ENCODE peak calls at places on chromosomes 13 and 19, in seven cellular contexts. One of them, this sample, is unnamed.

GRCh38 chr13:59274958-59275727 is 888.6 kb downstream of the DIAPH3 start:
- DNase-seq in mesenchymal stem cell: no peak
- DNase-seq in H9: no peak
- DNase-seq in neuronal stem cell: no peak
- DNase-seq in trophoblast cell: no peak
- DNase-seq in IMR-90: no peak
- DNase-seq in H1: no peak
- DNase-seq in this sample: no peak

GRCh38 chr19:33472696-33473624 is 48.6 kb downstream of the PEPD start:
- DNase-seq in mesenchymal stem cell: peak; percentile 48
- DNase-seq in H9: no peak
- DNase-seq in neuronal stem cell: no peak
- DNase-seq in trophoblast cell: peak; percentile 56
- DNase-seq in IMR-90: peak; percentile 99
- DNase-seq in H1: no peak
- DNase-seq in this sample: peak; percentile 51

GRCh38 chr19:10998045-10998533 is 37.3 kb downstream of the SMARCA4 start:
- DNase-seq in mesenchymal stem cell: peak; percentile 10
- DNase-seq in H9: no peak
- DNase-seq in neuronal stem cell: no peak
- DNase-seq in trophoblast cell: no peak
- DNase-seq in IMR-90: peak; percentile 29
- DNase-seq in H1: no peak
- DNase-seq in this sample: no peak

GRCh38 chr13:82878536-82878935 is 1003.7 kb downstream of the SLITRK1 start:
- DNase-seq in mesenchymal stem cell: peak; percentile 14
- DNase-seq in H9: no peak
- DNase-seq in neuronal stem cell: no peak
- DNase-seq in trophoblast cell: peak; percentile 5
- DNase-seq in IMR-90: no peak
- DNase-seq in H1: no peak
- DNase-seq in this sample: no peak

GRCh38 chr19:2039959-2040646 is 10.9 kb downstream of the MKNK2 start:
- DNase-seq in mesenchymal stem cell: no peak
- DNase-seq in H9: no peak
- DNase-seq in neuronal stem cell: no peak
- DNase-seq in trophoblast cell: no peak
- DNase-seq in IMR-90: no peak
- DNase-seq in H1: no peak
- DNase-seq in this sample: no peak

GRCh38 chr13:73090116-73090811 is 31.5 kb downstream of the KLF5 start:
- DNase-seq in mesenchymal stem cell: peak; percentile 83
- DNase-seq in H9: peak; percentile 87
- DNase-seq in neuronal stem cell: no peak
- DNase-seq in trophoblast cell: peak; percentile 79
- DNase-seq in IMR-90: peak; percentile 91
- DNase-seq in H1: no peak
- DNase-seq in this sample: peak; percentile 99

GRCh38 chr13:71870036-71870435 is 3.0 kb upstream of the DACH1 start:
- DNase-seq in mesenchymal stem cell: no peak
- DNase-seq in H9: no peak
- DNase-seq in neuronal stem cell: no peak
- DNase-seq in trophoblast cell: no peak
- DNase-seq in IMR-90: no peak
- DNase-seq in H1: no peak
- DNase-seq in this sample: peak; percentile 12

GRCh38 chr13:27338816-27339215 is 68.2 kb downstream of the RASL11A start:
- DNase-seq in mesenchymal stem cell: peak; percentile 47
- DNase-seq in H9: peak; percentile 77
- DNase-seq in neuronal stem cell: no peak
- DNase-seq in trophoblast cell: no peak
- DNase-seq in IMR-90: no peak
- DNase-seq in H1: no peak
- DNase-seq in this sample: peak; percentile 82

GRCh38 chr13:109976206-109976997 is 190.0 kb upstream of the IRS2 start:
- DNase-seq in mesenchymal stem cell: no peak
- DNase-seq in H9: no peak
- DNase-seq in neuronal stem cell: no peak
- DNase-seq in trophoblast cell: peak; percentile 8
- DNase-seq in IMR-90: no peak
- DNase-seq in H1: no peak
- DNase-seq in this sample: peak; percentile 40

GRCh38 chr19:4556574-4557185 is 2.8 kb downstream of the SEMA6B start:
- DNase-seq in mesenchymal stem cell: peak; percentile 26
- DNase-seq in H9: peak; percentile 92
- DNase-seq in neuronal stem cell: no peak
- DNase-seq in trophoblast cell: peak; percentile 55
- DNase-seq in IMR-90: no peak
- DNase-seq in H1: peak; percentile 91
- DNase-seq in this sample: peak; percentile 62

GRCh38 chr19:19597809-19598306 is 20.6 kb downstream of the PBX4 start:
- DNase-seq in mesenchymal stem cell: no peak
- DNase-seq in H9: no peak
- DNase-seq in neuronal stem cell: no peak
- DNase-seq in trophoblast cell: no peak
- DNase-seq in IMR-90: no peak
- DNase-seq in H1: no peak
- DNase-seq in this sample: no peak

GRCh38 chr13:39044536-39044935 is 6.3 kb downstream of the NHLRC3 start:
- DNase-seq in mesenchymal stem cell: no peak
- DNase-seq in H9: no peak
- DNase-seq in neuronal stem cell: no peak
- DNase-seq in trophoblast cell: no peak
- DNase-seq in IMR-90: no peak
- DNase-seq in H1: no peak
- DNase-seq in this sample: no peak

GRCh38 chr13:97300871-97301270 is 78.7 kb downstream of the MBNL2 start:
- DNase-seq in mesenchymal stem cell: no peak
- DNase-seq in H9: no peak
- DNase-seq in neuronal stem cell: no peak
- DNase-seq in trophoblast cell: no peak
- DNase-seq in IMR-90: no peak
- DNase-seq in H1: no peak
- DNase-seq in this sample: no peak

GRCh38 chr13:73717632-73718031 is 416.6 kb downstream of the KLF12 start:
- DNase-seq in mesenchymal stem cell: peak; percentile 48
- DNase-seq in H9: no peak
- DNase-seq in neuronal stem cell: no peak
- DNase-seq in trophoblast cell: no peak
- DNase-seq in IMR-90: peak; percentile 69
- DNase-seq in H1: no peak
- DNase-seq in this sample: no peak

GRCh38 chr13:99553033-99553432 is 51.8 kb downstream of the TM9SF2 start:
- DNase-seq in mesenchymal stem cell: no peak
- DNase-seq in H9: no peak
- DNase-seq in neuronal stem cell: no peak
- DNase-seq in trophoblast cell: no peak
- DNase-seq in IMR-90: no peak
- DNase-seq in H1: no peak
- DNase-seq in this sample: no peak

GRCh38 chr13:51292000-51292550 is 47.4 kb upstream of the SERPINE3 start:
- DNase-seq in mesenchymal stem cell: peak; percentile 5
- DNase-seq in H9: no peak
- DNase-seq in neuronal stem cell: no peak
- DNase-seq in trophoblast cell: no peak
- DNase-seq in IMR-90: peak; percentile 62
- DNase-seq in H1: no peak
- DNase-seq in this sample: no peak

GRCh38 chr13:99051768-99052455 is 74.0 kb upstream of the DOCK9 start:
- DNase-seq in mesenchymal stem cell: no peak
- DNase-seq in H9: no peak
- DNase-seq in neuronal stem cell: no peak
- DNase-seq in trophoblast cell: no peak
- DNase-seq in IMR-90: no peak
- DNase-seq in H1: no peak
- DNase-seq in this sample: no peak

GRCh38 chr19:41551711-41552110 is 24.3 kb upstream of the CEACAM21 start:
- DNase-seq in mesenchymal stem cell: no peak
- DNase-seq in H9: no peak
- DNase-seq in neuronal stem cell: no peak
- DNase-seq in trophoblast cell: no peak
- DNase-seq in IMR-90: no peak
- DNase-seq in H1: no peak
- DNase-seq in this sample: no peak

GRCh38 chr13:82675024-82675423 is 1207.2 kb downstream of the SLITRK1 start:
- DNase-seq in mesenchymal stem cell: no peak
- DNase-seq in H9: no peak
- DNase-seq in neuronal stem cell: no peak
- DNase-seq in trophoblast cell: no peak
- DNase-seq in IMR-90: no peak
- DNase-seq in H1: no peak
- DNase-seq in this sample: peak; percentile 62

GRCh38 chr19:13181747-13182388 is 31.7 kb downstream of the IER2 start:
- DNase-seq in mesenchymal stem cell: peak; percentile 24
- DNase-seq in H9: no peak
- DNase-seq in neuronal stem cell: no peak
- DNase-seq in trophoblast cell: no peak
- DNase-seq in IMR-90: peak; percentile 64
- DNase-seq in H1: no peak
- DNase-seq in this sample: no peak

GRCh38 chr19:595326-596262 is 5.9 kb downstream of the HCN2 start:
- DNase-seq in mesenchymal stem cell: no peak
- DNase-seq in H9: no peak
- DNase-seq in neuronal stem cell: no peak
- DNase-seq in trophoblast cell: no peak
- DNase-seq in IMR-90: no peak
- DNase-seq in H1: no peak
- DNase-seq in this sample: no peak

GRCh38 chr13:37175996-37176395 is 70.5 kb upstream of the CSNK1A1L start:
- DNase-seq in mesenchymal stem cell: peak; percentile 93
- DNase-seq in H9: no peak
- DNase-seq in neuronal stem cell: no peak
- DNase-seq in trophoblast cell: no peak
- DNase-seq in IMR-90: peak; percentile 92
- DNase-seq in H1: no peak
- DNase-seq in this sample: peak; percentile 20

GRCh38 chr19:33285441-33285927 is 16.9 kb downstream of the CEBPA start:
- DNase-seq in mesenchymal stem cell: no peak
- DNase-seq in H9: no peak
- DNase-seq in neuronal stem cell: no peak
- DNase-seq in trophoblast cell: peak; percentile 43
- DNase-seq in IMR-90: no peak
- DNase-seq in H1: no peak
- DNase-seq in this sample: no peak

GRCh38 chr13:44854264-44855060 is 134.8 kb downstream of the NUFIP1 start:
- DNase-seq in mesenchymal stem cell: no peak
- DNase-seq in H9: no peak
- DNase-seq in neuronal stem cell: no peak
- DNase-seq in trophoblast cell: no peak
- DNase-seq in IMR-90: peak; percentile 11
- DNase-seq in H1: no peak
- DNase-seq in this sample: no peak

GRCh38 chr13:42420304-42420703 is 148.4 kb downstream of the AKAP11 start:
- DNase-seq in mesenchymal stem cell: no peak
- DNase-seq in H9: no peak
- DNase-seq in neuronal stem cell: no peak
- DNase-seq in trophoblast cell: no peak
- DNase-seq in IMR-90: no peak
- DNase-seq in H1: no peak
- DNase-seq in this sample: no peak

GRCh38 chr19:40284501-40285352 is at the start of gene AKT2:
- DNase-seq in mesenchymal stem cell: peak; percentile 66
- DNase-seq in H9: peak; percentile 88
- DNase-seq in neuronal stem cell: peak; percentile 94
- DNase-seq in trophoblast cell: no peak
- DNase-seq in IMR-90: peak; percentile 47
- DNase-seq in H1: peak; percentile 98
- DNase-seq in this sample: peak; percentile 90

GRCh38 chr13:78241278-78241919 is 322.8 kb upstream of the EDNRB start:
- DNase-seq in mesenchymal stem cell: peak; percentile 32
- DNase-seq in H9: peak; percentile 60
- DNase-seq in neuronal stem cell: peak; percentile 44
- DNase-seq in trophoblast cell: peak; percentile 59
- DNase-seq in IMR-90: peak; percentile 11
- DNase-seq in H1: peak; percentile 72
- DNase-seq in this sample: peak; percentile 61

DNA sequence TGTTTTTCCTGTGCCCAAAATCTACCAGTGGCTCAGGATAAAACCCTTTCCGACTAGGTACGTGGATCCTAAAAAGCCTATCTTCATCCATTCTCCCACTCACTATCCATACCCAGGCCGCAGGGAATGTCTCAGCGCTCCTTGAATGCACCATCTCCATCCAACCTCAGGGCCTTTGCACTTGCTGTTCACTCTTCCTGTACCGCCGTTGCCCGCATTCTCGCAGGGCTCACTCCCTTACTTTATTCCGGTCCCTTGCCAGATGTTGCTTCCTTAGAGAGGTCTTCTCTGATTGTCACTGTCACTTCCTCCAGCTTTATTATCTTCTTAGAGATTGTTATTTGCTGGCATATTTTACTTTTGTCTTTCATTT is 93.3 kb upstream of the ZNF536 start:
- DNase-seq in mesenchymal stem cell: no peak
- DNase-seq in H9: no peak
- DNase-seq in neuronal stem cell: no peak
- DNase-seq in trophoblast cell: no peak
- DNase-seq in IMR-90: no peak
- DNase-seq in H1: no peak
- DNase-seq in this sample: no peak
- H2BK120ac ChIP-seq in mesenchymal stem cell: no peak overlapping the region
- H2BK120ac ChIP-seq in H9: no peak overlapping the region
- H2BK120ac ChIP-seq in neuronal stem cell: no peak overlapping the region
- H2BK120ac ChIP-seq in trophoblast cell: no peak overlapping the region
- H2BK120ac ChIP-seq in IMR-90: no peak overlapping the region
- H2BK120ac ChIP-seq in H1: no peak overlapping the region
- H2BK120ac ChIP-seq in this sample: no peak overlapping the region

GRCh38 chr19:48720613-48721296 is 1.2 kb upstream of the MAMSTR start:
- DNase-seq in mesenchymal stem cell: peak; percentile 100
- DNase-seq in H9: peak; percentile 99
- DNase-seq in neuronal stem cell: peak; percentile 99
- DNase-seq in trophoblast cell: peak; percentile 100
- DNase-seq in IMR-90: peak; percentile 99
- DNase-seq in H1: peak; percentile 97
- DNase-seq in this sample: peak; percentile 100
- H2BK120ac ChIP-seq in mesenchymal stem cell: peak overlapping the region; percentile 77
- H2BK120ac ChIP-seq in H9: no peak overlapping the region
- H2BK120ac ChIP-seq in neuronal stem cell: no peak overlapping the region
- H2BK120ac ChIP-seq in trophoblast cell: peak overlapping the region; percentile 19
- H2BK120ac ChIP-seq in IMR-90: peak overlapping the region; percentile 41
- H2BK120ac ChIP-seq in H1: no peak overlapping the region
- H2BK120ac ChIP-seq in this sample: no peak overlapping the region

GRCh38 chr13:33003458-33004019 is 12.7 kb upstream of the KL start:
- DNase-seq in mesenchymal stem cell: no peak
- DNase-seq in H9: no peak
- DNase-seq in neuronal stem cell: no peak
- DNase-seq in trophoblast cell: no peak
- DNase-seq in IMR-90: no peak
- DNase-seq in H1: no peak
- DNase-seq in this sample: no peak
- H2BK120ac ChIP-seq in mesenchymal stem cell: no peak overlapping the region
- H2BK120ac ChIP-seq in H9: no peak overlapping the region
- H2BK120ac ChIP-seq in neuronal stem cell: no peak overlapping the region
- H2BK120ac ChIP-seq in trophoblast cell: no peak overlapping the region
- H2BK120ac ChIP-seq in IMR-90: no peak overlapping the region
- H2BK120ac ChIP-seq in H1: no peak overlapping the region
- H2BK120ac ChIP-seq in this sample: no peak overlapping the region

DNA sequence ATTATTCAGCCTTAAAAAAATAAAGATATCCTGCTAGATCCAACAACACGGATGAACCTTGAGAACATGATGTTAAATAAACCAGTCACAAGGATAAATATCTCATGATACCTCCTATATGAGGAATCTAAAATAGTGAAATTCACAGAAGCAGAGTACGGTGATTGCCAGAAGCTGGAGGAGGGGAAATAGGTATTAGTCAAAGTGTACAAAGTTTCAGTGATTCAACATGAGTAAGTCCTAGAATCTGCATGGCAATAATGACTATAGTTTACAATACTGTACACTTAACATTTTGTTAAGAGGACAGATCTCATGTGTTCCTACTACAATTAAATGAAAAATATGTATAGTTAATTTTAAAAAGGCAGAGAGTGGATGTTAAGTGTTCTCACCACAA is 206.6 kb upstream of the SLC10A2 start:
- DNase-seq in mesenchymal stem cell: no peak
- DNase-seq in H9: no peak
- DNase-seq in neuronal stem cell: no peak
- DNase-seq in trophoblast cell: no peak
- DNase-seq in IMR-90: peak; percentile 4
- DNase-seq in H1: no peak
- DNase-seq in this sample: no peak
- H2BK120ac ChIP-seq in mesenchymal stem cell: no peak overlapping the region
- H2BK120ac ChIP-seq in H9: no peak overlapping the region
- H2BK120ac ChIP-seq in neuronal stem cell: no peak overlapping the region
- H2BK120ac ChIP-seq in trophoblast cell: no peak overlapping the region
- H2BK120ac ChIP-seq in IMR-90: no peak overlapping the region
- H2BK120ac ChIP-seq in H1: no peak overlapping the region
- H2BK120ac ChIP-seq in this sample: no peak overlapping the region